ENCODE peak calls at places on chromosomes 11 and 22, in four cellular contexts. R is IMR-90, M is H1, Y is mesendoderm. D is an unnamed sample.

GRCh38 chr11:65381721-65382035 is 768 bp downstream of the SLC25A45 start:
- DNase-seq in R (no peak), M (no peak), Y (peak), D (no peak)

GRCh38 chr22:27842236-27842993 is 40.9 kb upstream of the MN1 start:
- DNase-seq in R (no peak), M (no peak), Y (no peak), D (no peak)

GRCh38 chr11:534592-535518 is 521 bp downstream of the HRAS start:
- DNase-seq in R (no peak), M (no peak), Y (peak), D (peak)

GRCh38 chr11:123054301-123055065 is 7.5 kb downstream of the HSPA8 start:
- DNase-seq in R (peak), M (no peak), Y (peak), D (peak)

GRCh38 chr11:46533396-46534110 is 60.3 kb downstream of the AMBRA1 start:
- DNase-seq in R (no peak), M (no peak), Y (no peak), D (no peak)

GRCh38 chr11:27904358-27905055 is 203.4 kb downstream of the KIF18A start:
- DNase-seq in R (peak), M (no peak), Y (no peak), D (no peak)

GRCh38 chr22:24707477-24707816 is 67.1 kb downstream of the PIWIL3 start:
- DNase-seq in R (no peak), M (no peak), Y (peak), D (peak)

GRCh38 chr11:126680109-126680508 is 320.5 kb downstream of the KIRREL3 start:
- DNase-seq in R (peak), M (no peak), Y (no peak), D (no peak)

GRCh38 chr11:11572386-11572785 is 49.4 kb downstream of the GALNT18 start:
- DNase-seq in R (peak), M (no peak), Y (no peak), D (no peak)

GRCh38 chr11:20110908-20111669 is 49.2 kb downstream of the DBX1 start:
- DNase-seq in R (peak), M (no peak), Y (peak), D (peak)

GRCh38 chr11:94132152-94132558 is 3.5 kb downstream of the PANX1 start:
- DNase-seq in R (peak), M (no peak), Y (peak), D (no peak)

GRCh38 chr11:34261820-34262219 is 96.0 kb downstream of the ABTB2 start:
- DNase-seq in R (no peak), M (no peak), Y (no peak), D (no peak)

GRCh38 chr22:50086526-50086925 is 1.3 kb upstream of the MLC1 start:
- DNase-seq in R (peak), M (no peak), Y (no peak), D (no peak)

GRCh38 chr11:121895919-121896318 is 220.1 kb downstream of the BLID start:
- DNase-seq in R (peak), M (no peak), Y (no peak), D (no peak)

GRCh38 chr11:129375731-129376657 is at the start of gene BARX2:
- DNase-seq in R (peak), M (no peak), Y (peak), D (peak)

GRCh38 chr11:127651175-127651887 is 650.8 kb upstream of the KIRREL3 start:
- DNase-seq in R (peak), M (no peak), Y (no peak), D (no peak)

GRCh38 chr11:66981976-66982578 is 7.0 kb downstream of the C11orf86 start:
- DNase-seq in R (peak), M (no peak), Y (no peak), D (no peak)

GRCh38 chr22:24878969-24879368 is 67.5 kb downstream of the LHFPL7 start:
- DNase-seq in R (no peak), M (no peak), Y (no peak), D (no peak)

GRCh38 chr22:29702025-29702930 is 17.5 kb upstream of the CABP7 start:
- DNase-seq in R (peak), M (no peak), Y (peak), D (no peak)

GRCh38 chr22:29700949-29701927 is 18.6 kb upstream of the CABP7 start:
- DNase-seq in R (peak), M (no peak), Y (peak), D (peak)

GRCh38 chr22:29704528-29705285 is 15.1 kb upstream of the CABP7 start:
- DNase-seq in R (peak), M (no peak), Y (no peak), D (no peak)

GRCh38 chr22:29703595-29704195 is 16.1 kb upstream of the CABP7 start:
- DNase-seq in R (no peak), M (no peak), Y (no peak), D (no peak)

GRCh38 chr22:29702931-29703594 is 16.7 kb upstream of the CABP7 start:
- DNase-seq in R (no peak), M (no peak), Y (no peak), D (no peak)
- H3K56ac ChIP-seq in R (no peak), M (no peak), Y (no peak), D (no peak)

GRCh38 chr22:32342977-32343376 is 14.7 kb upstream of the RFPL3 start:
- DNase-seq in R (no peak), M (no peak), Y (no peak), D (no peak)
- H4K5ac ChIP-seq in R (no peak), M (no peak), Y (no peak), D (no peak)

DNA sequence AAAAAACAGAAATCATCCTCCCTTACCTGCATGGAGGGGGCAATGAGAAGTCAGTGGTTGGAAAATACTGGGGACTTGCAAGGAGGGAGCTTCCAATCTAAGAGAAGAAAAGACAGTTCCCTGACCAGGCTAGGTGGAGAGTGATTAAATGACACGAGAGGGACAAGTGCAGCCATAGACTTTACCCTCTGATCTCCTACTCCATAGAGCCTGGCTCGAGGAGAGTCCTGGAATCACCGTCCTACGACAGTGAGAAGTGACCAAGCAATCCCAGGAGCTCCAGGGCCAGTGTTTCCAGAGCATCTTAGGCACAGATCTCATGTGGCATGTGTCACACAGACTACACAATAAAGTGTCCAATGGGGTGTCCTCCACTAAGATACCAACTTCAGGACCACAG is 25.7 kb downstream of the MYH9 start:
- DNase-seq in R (no peak), M (no peak), Y (no peak), D (no peak)
- H3K4me2 ChIP-seq in R (peak), M (no peak), Y (no peak), D (no peak)

GRCh38 chr22:30614268-30614667 is 7.3 kb downstream of the TCN2 start:
- DNase-seq in R (no peak), M (no peak), Y (no peak), D (no peak)
- H3K56ac ChIP-seq in R (no peak), M (no peak), Y (no peak), D (no peak)

GRCh38 chr11:104582431-104582830 is 315.8 kb downstream of the CASP12 start:
- DNase-seq in R (no peak), M (no peak), Y (no peak), D (no peak)
- H4K5ac ChIP-seq in R (no peak), M (no peak), Y (no peak), D (no peak)

DNA sequence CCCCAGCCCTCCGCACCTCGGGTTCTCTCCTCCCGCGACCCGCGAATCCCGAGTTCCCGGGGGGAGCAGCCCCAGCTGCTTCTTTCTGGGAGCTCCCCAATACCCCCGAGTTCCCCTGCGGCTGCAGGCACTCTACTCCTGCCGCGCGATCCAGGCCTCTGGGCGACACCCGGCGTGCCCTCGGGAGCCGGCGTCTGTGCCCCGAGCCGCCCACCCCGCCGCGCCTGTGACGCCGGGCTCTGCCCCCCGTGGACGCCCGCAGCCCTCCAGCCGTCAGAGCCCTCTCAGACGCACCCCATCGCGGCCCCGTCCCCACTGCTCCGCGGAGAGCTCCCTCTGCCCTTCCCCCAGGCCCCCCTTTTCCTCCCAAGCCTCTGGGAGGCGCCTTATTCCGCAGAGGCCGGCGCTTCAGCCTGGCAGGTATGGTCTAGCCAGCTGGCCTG is 422 bp downstream of the GLB1L2 start:
- DNase-seq in R (no peak), M (no peak), Y (peak), D (peak)
- H3K4me2 ChIP-seq in R (peak), M (peak), Y (peak), D (peak)

GRCh38 chr11:76756341-76756771 is 26.8 kb upstream of the TSKU start:
- DNase-seq in R (no peak), M (no peak), Y (no peak), D (no peak)

GRCh38 chr11:76761959-76762358 is 21.2 kb upstream of the TSKU start:
- DNase-seq in R (no peak), M (no peak), Y (no peak), D (no peak)

GRCh38 chr11:76759092-76759491 is 24.1 kb upstream of the TSKU start:
- DNase-seq in R (no peak), M (no peak), Y (peak), D (no peak)

GRCh38 chr11:76762867-76763572 is 20.1 kb upstream of the TSKU start:
- DNase-seq in R (no peak), M (no peak), Y (no peak), D (no peak)

DNA sequence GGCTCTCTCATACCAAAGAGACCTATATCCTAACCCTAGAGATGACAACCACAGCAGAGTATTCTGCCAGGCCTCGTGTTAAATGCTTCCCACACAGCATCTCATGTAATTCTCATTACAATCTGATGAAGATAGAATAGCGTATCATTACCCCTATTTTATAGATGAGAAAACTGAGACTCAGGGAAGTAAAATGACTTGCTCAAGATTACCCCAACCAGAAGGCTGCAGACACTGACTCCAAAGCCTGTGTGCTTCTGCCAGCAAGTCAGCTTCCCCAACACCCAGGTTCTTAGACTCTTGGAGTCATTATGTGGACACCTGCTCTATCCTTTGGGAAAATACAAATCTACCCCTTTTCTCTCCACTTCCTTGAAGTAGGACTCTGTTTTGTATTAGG is 23.6 kb upstream of the TSKU start:
- DNase-seq in R (no peak), M (no peak), Y (no peak), D (no peak)
- H3K56ac ChIP-seq in R (no peak), M (no peak), Y (no peak), D (no peak)

DNA sequence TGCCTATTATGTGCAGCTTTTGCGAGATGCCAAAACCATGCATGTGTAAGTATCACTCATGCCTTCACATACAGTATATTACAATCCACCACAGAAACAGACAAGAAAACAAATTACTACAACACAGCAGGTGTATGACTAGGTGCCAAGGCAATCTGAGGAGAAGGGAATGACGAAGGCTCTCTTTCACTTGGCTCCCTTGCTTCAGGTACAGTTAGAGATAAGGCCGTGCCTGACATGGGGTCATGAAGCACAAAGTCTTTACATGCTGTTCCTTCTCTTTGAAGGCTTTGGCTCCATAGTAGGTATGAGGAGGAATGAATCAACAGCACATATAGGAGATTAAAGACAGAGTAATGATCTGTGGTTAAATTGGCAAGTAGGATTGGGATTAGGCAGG is 65.2 kb upstream of the FSHB start:
- DNase-seq in R (no peak), M (no peak), Y (no peak), D (no peak)
- H4K5ac ChIP-seq in R (no peak), M (no peak), Y (no peak), D (no peak)

DNA sequence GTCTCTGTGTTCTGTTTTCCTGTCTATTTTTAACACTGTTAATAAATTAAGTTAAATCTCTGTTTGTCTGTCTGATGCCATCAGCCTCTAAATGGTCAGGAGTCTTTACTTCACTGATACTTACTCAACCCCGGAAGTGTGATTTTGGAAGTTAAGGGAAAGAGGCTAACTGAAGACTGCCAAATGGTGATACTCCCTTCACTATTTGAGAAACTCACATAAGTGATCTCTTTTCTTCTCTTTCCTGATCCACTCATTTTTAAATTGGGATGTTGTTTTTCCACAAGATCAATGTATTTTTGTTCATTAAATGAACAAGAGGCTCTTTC is 389 bp upstream of the CASP12 start:
- DNase-seq in R (no peak), M (no peak), Y (no peak), D (no peak)
- H3K4me2 ChIP-seq in R (peak), M (no peak), Y (no peak), D (no peak)

DNA sequence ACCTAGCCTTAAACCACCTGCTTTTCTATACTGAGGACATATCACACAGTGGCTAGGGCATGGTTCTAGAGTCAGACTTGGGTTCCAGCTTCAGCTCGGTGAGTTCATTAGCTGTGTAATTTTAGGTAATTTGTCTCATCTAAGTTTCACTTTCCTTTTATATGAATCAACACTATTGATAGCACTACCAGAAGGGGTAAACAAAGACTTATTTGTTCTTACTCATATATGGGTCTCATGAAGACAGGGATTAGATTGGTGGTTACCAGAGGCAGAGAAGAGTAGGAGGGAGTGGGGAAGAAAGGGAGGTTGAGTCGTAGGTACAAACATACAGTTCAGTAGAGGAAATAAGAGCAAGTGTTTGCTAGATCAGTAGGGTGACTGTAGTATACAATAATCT is 924.7 kb downstream of the OPCML start:
- DNase-seq in R (no peak), M (no peak), Y (no peak), D (no peak)
- H3K56ac ChIP-seq in R (no peak), M (no peak), Y (no peak), D (no peak)

D was measured in H9.